ENCODE peak calls at places on chromosomes 16 and 17, in five cellular contexts. One of them, this sample, is unnamed.

GRCh38 chr16:61872778-61873119 is 163.5 kb downstream of the CDH8 start:
- DNase-seq in lower leg skin: no peak
- DNase-seq in breast epithelium: no peak
- DNase-seq in gastrocnemius medialis: no peak
- DNase-seq in NT2/D1: no peak
- DNase-seq in this sample: no peak

GRCh38 chr16:89412811-89413210 is 77.5 kb downstream of the ANKRD11 start:
- DNase-seq in lower leg skin: no peak
- DNase-seq in breast epithelium: no peak
- DNase-seq in gastrocnemius medialis: no peak
- DNase-seq in NT2/D1: no peak
- DNase-seq in this sample: no peak

GRCh38 chr17:17387461-17388362 is 84.5 kb downstream of the NT5M start:
- DNase-seq in lower leg skin: no peak
- DNase-seq in breast epithelium: no peak
- DNase-seq in gastrocnemius medialis: no peak
- DNase-seq in NT2/D1: no peak
- DNase-seq in this sample: peak

GRCh38 chr17:63431618-63431938 is 14.5 kb downstream of the CYB561 start:
- DNase-seq in lower leg skin: no peak
- DNase-seq in breast epithelium: no peak
- DNase-seq in gastrocnemius medialis: no peak
- DNase-seq in NT2/D1: no peak
- DNase-seq in this sample: no peak

GRCh38 chr16:9647981-9648701 is 534.1 kb downstream of the GRIN2A start:
- DNase-seq in lower leg skin: no peak
- DNase-seq in breast epithelium: no peak
- DNase-seq in gastrocnemius medialis: no peak
- DNase-seq in NT2/D1: no peak
- DNase-seq in this sample: no peak

GRCh38 chr17:35890774-35891155 is 10.6 kb upstream of the CCL5 start:
- DNase-seq in lower leg skin: no peak
- DNase-seq in breast epithelium: no peak
- DNase-seq in gastrocnemius medialis: no peak
- DNase-seq in NT2/D1: no peak
- DNase-seq in this sample: no peak

GRCh38 chr16:81838794-81839193 is 59.7 kb downstream of the PLCG2 start:
- DNase-seq in lower leg skin: no peak
- DNase-seq in breast epithelium: no peak
- DNase-seq in gastrocnemius medialis: no peak
- DNase-seq in NT2/D1: no peak
- DNase-seq in this sample: no peak

GRCh38 chr17:79811036-79811887 is 14.4 kb upstream of the CBX8 start:
- DNase-seq in lower leg skin: no peak
- DNase-seq in breast epithelium: no peak
- DNase-seq in gastrocnemius medialis: no peak
- DNase-seq in NT2/D1: no peak
- DNase-seq in this sample: peak

GRCh38 chr16:27639588-27640276 is 89.8 kb downstream of the KATNIP start:
- DNase-seq in lower leg skin: no peak
- DNase-seq in breast epithelium: no peak
- DNase-seq in gastrocnemius medialis: no peak
- DNase-seq in NT2/D1: peak
- DNase-seq in this sample: peak

GRCh38 chr16:83914091-83914710 is 15.3 kb downstream of the MLYCD start:
- DNase-seq in lower leg skin: no peak
- DNase-seq in breast epithelium: no peak
- DNase-seq in gastrocnemius medialis: no peak
- DNase-seq in NT2/D1: no peak
- DNase-seq in this sample: no peak

GRCh38 chr16:31215287-31216115 is 1.4 kb downstream of the PYDC1 start:
- DNase-seq in lower leg skin: no peak
- DNase-seq in breast epithelium: no peak
- DNase-seq in gastrocnemius medialis: peak
- DNase-seq in NT2/D1: peak
- DNase-seq in this sample: peak

GRCh38 chr16:64234200-64234599 is 887.7 kb downstream of the CDH11 start:
- DNase-seq in lower leg skin: no peak
- DNase-seq in breast epithelium: no peak
- DNase-seq in gastrocnemius medialis: no peak
- DNase-seq in NT2/D1: no peak
- DNase-seq in this sample: no peak

GRCh38 chr17:49437696-49438438 is 23.2 kb upstream of the PHB1 start:
- DNase-seq in lower leg skin: no peak
- DNase-seq in breast epithelium: peak
- DNase-seq in gastrocnemius medialis: no peak
- DNase-seq in NT2/D1: no peak
- DNase-seq in this sample: no peak
- H3K4me3 ChIP-seq in lower leg skin: no peak
- H3K4me3 ChIP-seq in breast epithelium: no peak
- H3K4me3 ChIP-seq in gastrocnemius medialis: no peak
- H3K4me3 ChIP-seq in NT2/D1: no peak
- H3K4me3 ChIP-seq in this sample: no peak

DNA sequence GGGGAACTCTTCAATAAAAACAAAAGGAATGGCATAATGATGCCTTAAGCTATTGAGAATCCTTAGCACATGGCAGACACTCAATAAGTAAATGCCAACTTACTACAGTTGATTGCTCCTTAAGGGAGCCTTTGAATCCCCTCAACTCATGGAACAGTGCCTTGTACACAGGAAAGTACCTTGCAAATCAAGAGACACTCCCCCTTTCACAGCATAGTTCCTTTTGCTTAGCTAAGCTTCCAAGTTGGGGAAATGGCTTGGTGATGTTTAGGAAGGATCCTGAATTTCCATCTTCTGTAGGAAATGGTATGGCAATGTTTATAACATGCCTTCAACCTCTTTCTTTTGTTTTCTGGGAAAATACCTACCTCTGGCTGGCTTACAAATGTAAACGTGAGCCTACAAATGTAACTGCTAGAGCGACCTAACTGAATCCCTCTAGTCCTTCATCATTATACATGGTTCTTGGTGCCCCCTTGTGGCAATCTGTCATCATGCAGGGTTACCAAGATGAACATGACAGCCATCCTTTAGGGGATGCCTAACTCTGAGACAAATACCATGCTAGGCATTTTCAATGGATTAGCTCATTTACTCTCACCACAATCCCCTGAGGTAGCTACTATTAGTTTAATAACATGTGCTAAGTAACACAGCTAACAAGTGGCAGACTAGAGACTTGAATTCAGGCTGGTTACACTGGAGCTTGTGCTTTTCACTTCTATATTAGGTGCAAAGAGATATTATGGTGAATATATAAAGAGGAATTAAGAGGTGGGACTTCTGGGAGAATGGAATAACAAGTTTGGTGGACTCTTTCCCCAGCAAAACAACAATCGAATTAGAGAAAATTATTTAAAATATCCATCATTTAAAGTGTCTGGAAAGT is 65.0 kb downstream of the MMD start:
- DNase-seq in lower leg skin: peak
- DNase-seq in breast epithelium: no peak
- DNase-seq in gastrocnemius medialis: peak
- DNase-seq in NT2/D1: peak
- DNase-seq in this sample: peak
- H3K4me3 ChIP-seq in lower leg skin: no peak
- H3K4me3 ChIP-seq in breast epithelium: no peak
- H3K4me3 ChIP-seq in gastrocnemius medialis: no peak
- H3K4me3 ChIP-seq in NT2/D1: no peak
- H3K4me3 ChIP-seq in this sample: no peak

DNA sequence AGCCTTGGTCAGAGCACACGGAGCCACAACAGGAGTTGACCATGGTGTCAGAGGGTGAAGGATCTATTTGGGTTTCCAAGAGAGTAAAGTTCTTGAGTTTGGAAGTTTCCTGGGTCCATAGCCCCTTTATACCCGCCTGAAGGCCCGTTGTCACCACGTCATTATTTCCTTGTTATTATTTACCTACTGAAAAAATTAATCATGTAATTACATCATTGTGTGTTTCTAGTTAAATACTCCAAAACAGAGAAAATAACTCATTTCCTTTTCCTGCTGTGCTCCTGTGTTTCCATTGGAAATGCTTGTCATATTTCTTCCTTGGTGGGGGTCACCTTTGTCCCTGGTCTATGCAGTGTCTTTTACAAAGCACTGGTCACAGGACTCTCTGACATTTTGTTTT is at the start of gene KRTAP4-8:
- DNase-seq in lower leg skin: no peak
- DNase-seq in breast epithelium: no peak
- DNase-seq in gastrocnemius medialis: no peak
- DNase-seq in NT2/D1: no peak
- DNase-seq in this sample: no peak
- H3K4me3 ChIP-seq in lower leg skin: no peak
- H3K4me3 ChIP-seq in breast epithelium: no peak
- H3K4me3 ChIP-seq in gastrocnemius medialis: no peak
- H3K4me3 ChIP-seq in NT2/D1: no peak
- H3K4me3 ChIP-seq in this sample: no peak

GRCh38 chr17:7889166-7889584 is 586 bp downstream of the CHD3 start:
- DNase-seq in lower leg skin: peak
- DNase-seq in breast epithelium: peak
- DNase-seq in gastrocnemius medialis: peak
- DNase-seq in NT2/D1: no peak
- DNase-seq in this sample: peak
- H3K4me3 ChIP-seq in lower leg skin: no peak
- H3K4me3 ChIP-seq in breast epithelium: peak
- H3K4me3 ChIP-seq in gastrocnemius medialis: peak
- H3K4me3 ChIP-seq in NT2/D1: no peak
- H3K4me3 ChIP-seq in this sample: no peak

GRCh38 chr17:2708585-2709172 is 2.9 kb downstream of the CLUH start:
- DNase-seq in lower leg skin: no peak
- DNase-seq in breast epithelium: no peak
- DNase-seq in gastrocnemius medialis: no peak
- DNase-seq in NT2/D1: no peak
- DNase-seq in this sample: no peak

GRCh38 chr17:2709173-2709661 is 2.3 kb downstream of the CLUH start:
- DNase-seq in lower leg skin: no peak
- DNase-seq in breast epithelium: peak
- DNase-seq in gastrocnemius medialis: no peak
- DNase-seq in NT2/D1: no peak
- DNase-seq in this sample: peak

GRCh38 chr17:2706911-2707510 is 4.6 kb downstream of the CLUH start:
- DNase-seq in lower leg skin: no peak
- DNase-seq in breast epithelium: no peak
- DNase-seq in gastrocnemius medialis: no peak
- DNase-seq in NT2/D1: no peak
- DNase-seq in this sample: no peak

GRCh38 chr17:2705888-2706795 is 5.4 kb downstream of the CLUH start:
- DNase-seq in lower leg skin: no peak
- DNase-seq in breast epithelium: no peak
- DNase-seq in gastrocnemius medialis: no peak
- DNase-seq in NT2/D1: no peak
- DNase-seq in this sample: no peak

DNA sequence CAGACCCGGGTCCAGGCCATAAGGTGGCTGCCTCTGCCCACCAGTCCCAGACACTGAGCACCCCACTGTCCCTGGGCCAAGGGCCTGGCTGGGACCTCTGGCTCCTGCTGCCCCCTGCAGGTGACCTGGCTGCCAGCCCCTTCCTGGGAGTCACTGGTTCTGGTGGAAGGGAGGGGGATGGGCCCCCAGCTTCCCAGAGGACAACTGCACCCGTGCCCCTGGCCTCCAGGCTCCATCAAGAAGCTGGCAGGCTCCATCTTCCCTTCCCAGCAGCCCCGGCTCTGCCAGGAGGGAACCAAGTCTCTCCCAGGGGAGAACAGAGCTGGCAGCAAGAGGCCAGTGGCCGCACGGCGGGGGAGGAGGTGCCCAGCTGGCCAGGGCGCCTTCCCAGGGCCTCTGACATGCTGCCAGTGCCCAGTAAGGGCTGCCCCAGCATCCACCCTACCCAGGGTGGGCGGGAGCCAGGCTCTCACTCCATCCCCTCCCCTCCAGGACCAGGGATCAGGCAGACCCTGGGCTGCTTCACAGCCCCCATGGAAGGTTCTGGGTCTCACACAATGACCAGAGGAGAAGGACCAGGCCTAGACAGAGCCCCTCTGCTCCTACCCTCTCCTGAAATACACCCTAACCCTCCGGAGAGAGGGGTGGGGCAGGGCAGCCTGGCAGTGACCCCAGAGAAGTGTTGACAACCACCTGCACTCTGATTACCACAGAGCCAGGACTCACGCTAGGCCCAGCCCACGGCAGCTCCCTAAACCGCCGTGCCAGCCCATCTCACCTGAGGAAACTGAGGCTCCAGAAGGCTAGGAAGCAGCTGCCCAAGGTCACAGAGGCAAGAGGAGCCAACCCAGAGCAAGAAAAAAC is 3.6 kb downstream of the CLUH start:
- DNase-seq in lower leg skin: no peak
- DNase-seq in breast epithelium: no peak
- DNase-seq in gastrocnemius medialis: peak
- DNase-seq in NT2/D1: no peak
- DNase-seq in this sample: no peak
- H3K4me3 ChIP-seq in lower leg skin: no peak
- H3K4me3 ChIP-seq in breast epithelium: peak
- H3K4me3 ChIP-seq in gastrocnemius medialis: peak
- H3K4me3 ChIP-seq in NT2/D1: no peak
- H3K4me3 ChIP-seq in this sample: no peak

GRCh38 chr17:45293413-45294211 is 23.2 kb downstream of the MAP3K14 start:
- DNase-seq in lower leg skin: peak
- DNase-seq in breast epithelium: peak
- DNase-seq in gastrocnemius medialis: peak
- DNase-seq in NT2/D1: no peak
- DNase-seq in this sample: peak

GRCh38 chr17:45292696-45293412 is 24.0 kb downstream of the MAP3K14 start:
- DNase-seq in lower leg skin: no peak
- DNase-seq in breast epithelium: no peak
- DNase-seq in gastrocnemius medialis: no peak
- DNase-seq in NT2/D1: no peak
- DNase-seq in this sample: no peak

GRCh38 chr17:45289316-45290268 is 27.2 kb downstream of the MAP3K14 start:
- DNase-seq in lower leg skin: no peak
- DNase-seq in breast epithelium: no peak
- DNase-seq in gastrocnemius medialis: no peak
- DNase-seq in NT2/D1: no peak
- DNase-seq in this sample: no peak

GRCh38 chr17:45290269-45290765 is 26.5 kb downstream of the MAP3K14 start:
- DNase-seq in lower leg skin: no peak
- DNase-seq in breast epithelium: no peak
- DNase-seq in gastrocnemius medialis: no peak
- DNase-seq in NT2/D1: no peak
- DNase-seq in this sample: no peak

DNA sequence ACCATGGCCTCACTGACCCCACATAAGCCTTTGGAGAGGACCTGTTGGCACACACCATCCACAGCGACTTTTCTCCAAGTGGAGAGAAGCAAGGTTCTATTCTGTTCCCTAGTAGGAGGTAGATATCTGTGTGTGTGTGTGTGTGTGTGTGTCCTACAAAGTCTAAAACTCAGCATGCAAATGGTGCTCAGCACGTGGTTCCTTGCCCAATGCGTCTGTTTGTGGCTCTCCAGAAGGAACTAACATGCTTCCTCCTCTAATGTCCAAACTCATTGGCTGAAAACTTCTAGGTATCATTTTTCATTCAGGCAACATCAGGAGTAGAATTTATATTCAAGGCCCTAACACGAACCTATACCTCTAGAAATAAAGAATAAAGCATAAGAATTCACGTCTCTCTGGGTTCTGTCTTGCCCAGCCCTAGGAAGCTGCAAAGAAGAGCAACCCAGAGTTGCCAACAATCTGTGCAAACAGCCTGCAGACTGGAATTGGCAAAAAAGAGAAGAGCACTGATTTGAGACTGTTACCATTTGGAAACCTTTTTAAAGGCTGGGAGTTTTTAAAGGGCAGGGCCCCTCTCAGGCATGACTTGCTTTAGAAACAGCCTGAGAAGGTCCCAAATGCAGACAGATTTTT is 25.5 kb downstream of the MAP3K14 start:
- DNase-seq in lower leg skin: no peak
- DNase-seq in breast epithelium: no peak
- DNase-seq in gastrocnemius medialis: peak
- DNase-seq in NT2/D1: no peak
- DNase-seq in this sample: no peak
- H3K4me3 ChIP-seq in lower leg skin: no peak
- H3K4me3 ChIP-seq in breast epithelium: no peak
- H3K4me3 ChIP-seq in gastrocnemius medialis: no peak
- H3K4me3 ChIP-seq in NT2/D1: no peak
- H3K4me3 ChIP-seq in this sample: no peak